ENCODE peak calls at places on chromosomes 6 and 20, in five cellular contexts. B, S, E, I and A are unnamed samples.

GRCh38 chr20:14604143-14604542 is 266.7 kb upstream of the FLRT3 start:
- DNase-seq in B (no peak), S (no peak), E (no peak), I (no peak), A (no peak)

GRCh38 chr6:170456334-170456733 is 96.8 kb downstream of the PSMB1 start:
- DNase-seq in B (no peak), S (no peak), E (no peak), I (peak; percentile 64), A (no peak)

GRCh38 chr6:25579902-25580495 is 72.0 kb upstream of the SCGN start:
- DNase-seq in B (no peak), S (no peak), E (no peak), I (no peak), A (no peak)

GRCh38 chr20:33480071-33480470 is 9.8 kb upstream of the CBFA2T2 start:
- DNase-seq in B (no peak), S (no peak), E (no peak), I (no peak), A (no peak)

GRCh38 chr6:47854996-47855395 is 73.2 kb downstream of the OPN5 start:
- DNase-seq in B (no peak), S (no peak), E (no peak), I (no peak), A (no peak)

GRCh38 chr6:45431314-45432058 is 53.8 kb upstream of the SUPT3H start:
- DNase-seq in B (no peak), S (no peak), E (no peak), I (no peak), A (no peak)

GRCh38 chr6:119566546-119567263 is 217.1 kb upstream of the MAN1A1 start:
- DNase-seq in B (no peak), S (no peak), E (no peak), I (no peak), A (no peak)

GRCh38 chr6:19210849-19211590 is 626.1 kb upstream of the ID4 start:
- DNase-seq in B (peak; percentile 20), S (no peak), E (no peak), I (no peak), A (no peak)

GRCh38 chr20:35327074-35327976 is 35.1 kb upstream of the FAM83C start:
- DNase-seq in B (peak; percentile 100), S (no peak), E (no peak), I (no peak), A (no peak)

GRCh38 chr20:49435639-49436038 is 46.8 kb downstream of the KCNB1 start:
- DNase-seq in B (no peak), S (no peak), E (no peak), I (no peak), A (no peak)

GRCh38 chr6:69917834-69918233 is 51.5 kb downstream of the COL19A1 start:
- DNase-seq in B (no peak), S (no peak), E (no peak), I (no peak), A (peak; percentile 64)

GRCh38 chr6:160871320-160871719 is 120.2 kb upstream of the MAP3K4 start:
- DNase-seq in B (no peak), S (no peak), E (no peak), I (no peak), A (no peak)

GRCh38 chr6:112372213-112372806 is 25.2 kb downstream of the RFPL4B start:
- DNase-seq in B (no peak), S (no peak), E (no peak), I (no peak), A (peak; percentile 31)

GRCh38 chr20:32018269-32019155 is 8.3 kb downstream of the CCM2L start:
- DNase-seq in B (peak; percentile 76), S (peak; percentile 52), E (peak; percentile 82), I (peak; percentile 86), A (peak; percentile 91)

GRCh38 chr6:77089776-77090175 is 373.5 kb downstream of the HTR1B start:
- DNase-seq in B (no peak), S (no peak), E (no peak), I (no peak), A (peak; percentile 4)

GRCh38 chr6:53244958-53245357 is 96.3 kb upstream of the GCM1 start:
- DNase-seq in B (no peak), S (no peak), E (no peak), I (no peak), A (no peak)

GRCh38 chr6:125781307-125781868 is 9.4 kb upstream of the NCOA7 start:
- DNase-seq in B (no peak), S (peak; percentile 72), E (no peak), I (no peak), A (no peak)

GRCh38 chr6:39865011-39865888 is 69.0 kb downstream of the MOCS1 start:
- DNase-seq in B (peak; percentile 74), S (peak; percentile 68), E (peak; percentile 65), I (peak; percentile 88), A (peak; percentile 69)

GRCh38 chr6:30614044-30614842 is 2.8 kb downstream of the PPP1R10 start:
- DNase-seq in B (no peak), S (no peak), E (no peak), I (no peak), A (no peak)

GRCh38 chr6:45713981-45714685 is 301.5 kb downstream of the CLIC5 start:
- DNase-seq in B (no peak), S (no peak), E (no peak), I (no peak), A (no peak)

GRCh38 chr6:107386904-107387303 is 72.5 kb downstream of the PDSS2 start:
- DNase-seq in B (no peak), S (no peak), E (no peak), I (no peak), A (no peak)

GRCh38 chr6:27867941-27868705 is 44.1 kb downstream of the OR2B2 start:
- DNase-seq in B (no peak), S (no peak), E (no peak), I (no peak), A (no peak)

DNA sequence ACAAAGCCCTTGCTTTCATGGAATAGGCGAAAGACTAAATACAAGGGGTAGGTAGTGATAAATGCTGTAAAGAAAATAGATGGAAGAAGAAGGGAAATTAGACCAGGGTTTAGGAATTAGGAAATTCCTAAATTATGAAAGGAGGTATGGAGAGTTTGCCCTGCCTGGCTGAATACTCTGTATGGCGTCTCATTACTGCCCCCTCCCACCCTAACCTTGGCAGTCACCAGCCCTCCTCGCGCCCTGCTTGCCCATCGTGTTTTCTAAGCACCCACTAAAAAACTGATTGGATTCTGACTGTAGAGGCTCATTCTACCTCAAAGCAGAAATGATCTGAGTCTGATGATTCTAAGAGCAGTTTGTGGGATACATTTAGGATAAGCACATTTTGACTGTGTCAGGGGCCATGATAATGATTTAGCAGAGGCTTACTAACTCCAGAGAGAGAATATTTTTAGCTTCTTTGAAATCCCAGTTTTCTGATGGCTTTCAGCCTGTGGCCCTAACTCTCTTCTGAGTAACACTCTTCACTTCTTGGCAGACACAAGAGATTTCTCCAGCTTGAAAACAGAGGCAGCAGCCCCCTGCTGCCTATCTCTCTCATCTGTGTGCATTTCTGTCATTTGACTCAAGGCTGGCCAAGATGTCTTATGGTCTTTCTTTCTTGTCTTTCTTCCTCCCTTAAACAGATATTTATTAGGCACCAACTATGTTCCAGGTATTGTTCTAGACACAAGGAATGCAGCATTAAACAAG is 1.4 kb upstream of the CHD6 start:
- DNase-seq in B (no peak), S (no peak), E (no peak), I (no peak), A (no peak)
- TF ChIP-seq CTCF in B (peak; percentile 65), S (no peak), E (no peak), I (no peak), A (no peak)

DNA sequence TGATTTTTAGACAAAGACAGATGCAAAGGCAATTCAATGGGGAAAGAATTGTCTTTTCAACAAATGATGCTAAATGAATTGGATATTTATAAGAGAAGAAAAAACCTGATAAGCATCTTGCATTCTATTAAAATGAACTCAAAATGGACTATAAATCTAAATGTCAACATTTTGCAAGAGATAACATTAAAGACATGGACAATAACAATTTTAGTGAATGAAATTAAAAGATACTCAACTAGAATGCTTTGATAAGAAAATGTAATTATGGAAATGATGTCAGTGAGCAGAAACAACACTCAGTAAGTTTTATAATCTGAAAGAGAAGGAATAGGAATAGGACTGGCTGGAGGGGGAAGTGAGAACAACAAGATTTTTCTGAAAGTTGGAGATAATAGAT is 421.7 kb downstream of the C6orf118 start:
- DNase-seq in B (no peak), S (no peak), E (no peak), I (no peak), A (no peak)
- H3K27ac ChIP-seq in B (no peak overlapping the region), S (no peak overlapping the region), E (no peak overlapping the region), I (no peak overlapping the region), A (no peak overlapping the region)

GRCh38 chr20:58155148-58155925 is 73.1 kb downstream of the ANKRD60 start:
- DNase-seq in B (no peak), S (no peak), E (no peak), I (no peak), A (no peak)
- TF ChIP-seq CTCF in B (no peak), S (no peak), E (no peak), I (no peak), A (no peak)

GRCh38 chr6:116251568-116252384 is 2.1 kb downstream of the TSPYL4 start:
- DNase-seq in B (no peak), S (no peak), E (no peak), I (no peak), A (no peak)

GRCh38 chr6:116246089-116246488 is 7.8 kb downstream of the TSPYL4 start:
- DNase-seq in B (no peak), S (no peak), E (no peak), I (no peak), A (no peak)

GRCh38 chr6:116244284-116244683 is 9.6 kb downstream of the TSPYL4 start:
- DNase-seq in B (no peak), S (no peak), E (no peak), I (no peak), A (no peak)

GRCh38 chr6:116247285-116247684 is 6.6 kb downstream of the TSPYL4 start:
- DNase-seq in B (peak; percentile 83), S (no peak), E (no peak), I (no peak), A (no peak)

GRCh38 chr6:116248577-116248976 is 5.3 kb downstream of the TSPYL4 start:
- DNase-seq in B (no peak), S (no peak), E (no peak), I (no peak), A (no peak)
- H3K27ac ChIP-seq in B (no peak overlapping the region), S (no peak overlapping the region), E (no peak overlapping the region), I (no peak overlapping the region), A (no peak overlapping the region)

GRCh38 chr6:94813806-94814205 is 763.5 kb upstream of the MANEA start:
- DNase-seq in B (no peak), S (no peak), E (no peak), I (no peak), A (no peak)
- TF ChIP-seq CTCF in B (no peak), S (no peak), E (no peak), I (no peak), A (no peak)

DNA sequence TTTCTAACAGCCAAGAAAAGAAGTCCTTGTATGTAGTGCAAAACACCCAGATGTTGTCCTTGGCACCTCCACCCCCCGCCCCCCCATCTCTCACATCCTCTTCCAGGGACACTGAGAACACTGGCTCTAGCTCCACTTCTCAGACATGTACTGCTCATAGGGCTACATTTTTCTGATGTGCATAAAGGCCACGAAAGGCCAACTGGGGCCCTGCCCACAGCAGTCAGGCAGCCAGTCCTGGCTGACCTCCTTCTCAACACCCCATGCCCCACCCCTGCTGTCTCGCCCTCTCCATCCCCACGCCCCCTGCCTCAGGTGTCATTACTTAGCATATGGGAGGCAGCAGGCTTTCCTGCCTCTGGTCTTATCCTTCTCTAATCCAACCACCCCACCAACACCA is 11.3 kb downstream of the GABRR1 start:
- DNase-seq in B (no peak), S (no peak), E (no peak), I (no peak), A (no peak)
- H3K27ac ChIP-seq in B (no peak overlapping the region), S (no peak overlapping the region), E (no peak overlapping the region), I (no peak overlapping the region), A (no peak overlapping the region)

GRCh38 chr6:66307490-66307889 is 600.5 kb upstream of the EYS start:
- DNase-seq in B (no peak), S (no peak), E (no peak), I (no peak), A (no peak)
- TF ChIP-seq CTCF in B (no peak), S (no peak), E (no peak), I (no peak), A (no peak)